ENCODE peak calls at places on chromosomes 16 and 17, in eight cellular contexts. One of them, this sample, is unnamed.
A peak's percentile ranks its signal among the peaks of the same experiment; 100 is the strongest.

GRCh38 chr17:7004398-7005253 is 7.8 kb upstream of the RNASEK start:
- DNase-seq in neural progenitor cell: peak; percentile 78
- DNase-seq in adipocyte: peak; percentile 84
- DNase-seq in fibroblast of lung: peak; percentile 64
- DNase-seq in PC-3: peak; percentile 82
- DNase-seq in neuronal stem cell: no peak
- DNase-seq in GM23248: peak; percentile 74
- DNase-seq in DND-41: peak; percentile 55
- DNase-seq in this sample: no peak

GRCh38 chr17:36089888-36090836 is at the start of gene CCL3:
- DNase-seq in PC-3: peak; percentile 2
- DNase-seq in GM23248: peak; percentile 6
- DNase-seq in neuronal stem cell: no peak
- DNase-seq in adipocyte: no peak
- DNase-seq in fibroblast of lung: no peak
- DNase-seq in DND-41: no peak
- DNase-seq in neural progenitor cell: no peak
- DNase-seq in this sample: no peak

GRCh38 chr16:55955845-55956244 is 80.7 kb upstream of the CES5A start:
- DNase-seq in adipocyte: no peak
- DNase-seq in GM23248: no peak
- DNase-seq in fibroblast of lung: no peak
- DNase-seq in neural progenitor cell: no peak
- DNase-seq in neuronal stem cell: no peak
- DNase-seq in DND-41: no peak
- DNase-seq in PC-3: no peak
- DNase-seq in this sample: no peak

GRCh38 chr16:78286076-78286475 is 186.6 kb downstream of the WWOX start:
- DNase-seq in fibroblast of lung: no peak
- DNase-seq in adipocyte: no peak
- DNase-seq in GM23248: no peak
- DNase-seq in PC-3: no peak
- DNase-seq in DND-41: no peak
- DNase-seq in neural progenitor cell: no peak
- DNase-seq in neuronal stem cell: no peak
- DNase-seq in this sample: no peak

GRCh38 chr16:8505327-8505991 is 84.9 kb downstream of the TMEM114 start:
- DNase-seq in DND-41: no peak
- DNase-seq in adipocyte: no peak
- DNase-seq in fibroblast of lung: no peak
- DNase-seq in neuronal stem cell: no peak
- DNase-seq in neural progenitor cell: peak; percentile 32
- DNase-seq in PC-3: no peak
- DNase-seq in GM23248: no peak
- DNase-seq in this sample: no peak

GRCh38 chr17:7041607-7042506 is 2.0 kb downstream of the SLC16A11 start:
- DNase-seq in GM23248: no peak
- DNase-seq in neuronal stem cell: no peak
- DNase-seq in neural progenitor cell: peak; percentile 45
- DNase-seq in adipocyte: no peak
- DNase-seq in DND-41: no peak
- DNase-seq in PC-3: no peak
- DNase-seq in fibroblast of lung: no peak
- DNase-seq in this sample: no peak

GRCh38 chr16:46768809-46769208 is 20.7 kb upstream of the MYLK3 start:
- DNase-seq in GM23248: no peak
- DNase-seq in fibroblast of lung: no peak
- DNase-seq in neuronal stem cell: no peak
- DNase-seq in neural progenitor cell: no peak
- DNase-seq in DND-41: no peak
- DNase-seq in PC-3: no peak
- DNase-seq in adipocyte: no peak
- DNase-seq in this sample: no peak

GRCh38 chr17:74514632-74515035 is 16.6 kb downstream of the CD300LB start:
- DNase-seq in DND-41: no peak
- DNase-seq in adipocyte: peak; percentile 27
- DNase-seq in neural progenitor cell: no peak
- DNase-seq in PC-3: no peak
- DNase-seq in neuronal stem cell: no peak
- DNase-seq in fibroblast of lung: no peak
- DNase-seq in GM23248: peak; percentile 76
- DNase-seq in this sample: no peak

GRCh38 chr16:50309527-50310307 is 43.4 kb downstream of the ADCY7 start:
- DNase-seq in fibroblast of lung: no peak
- DNase-seq in neuronal stem cell: no peak
- DNase-seq in GM23248: no peak
- DNase-seq in neural progenitor cell: no peak
- DNase-seq in PC-3: no peak
- DNase-seq in DND-41: no peak
- DNase-seq in adipocyte: no peak
- DNase-seq in this sample: no peak

GRCh38 chr16:22347100-22347820 is 27.2 kb downstream of the CDR2 start:
- DNase-seq in adipocyte: no peak
- DNase-seq in neuronal stem cell: no peak
- DNase-seq in fibroblast of lung: no peak
- DNase-seq in PC-3: no peak
- DNase-seq in GM23248: no peak
- DNase-seq in neural progenitor cell: no peak
- DNase-seq in DND-41: no peak
- DNase-seq in this sample: no peak

GRCh38 chr16:22352119-22352518 is 22.3 kb downstream of the CDR2 start:
- DNase-seq in neuronal stem cell: no peak
- DNase-seq in GM23248: no peak
- DNase-seq in adipocyte: no peak
- DNase-seq in PC-3: no peak
- DNase-seq in neural progenitor cell: no peak
- DNase-seq in fibroblast of lung: no peak
- DNase-seq in DND-41: no peak
- DNase-seq in this sample: no peak

GRCh38 chr16:22346463-22346862 is 28.0 kb downstream of the CDR2 start:
- DNase-seq in adipocyte: no peak
- DNase-seq in neuronal stem cell: no peak
- DNase-seq in GM23248: no peak
- DNase-seq in PC-3: no peak
- DNase-seq in neural progenitor cell: no peak
- DNase-seq in fibroblast of lung: no peak
- DNase-seq in DND-41: no peak
- DNase-seq in this sample: no peak

GRCh38 chr16:22352726-22353125 is 21.7 kb downstream of the CDR2 start:
- DNase-seq in PC-3: no peak
- DNase-seq in neural progenitor cell: no peak
- DNase-seq in adipocyte: no peak
- DNase-seq in fibroblast of lung: no peak
- DNase-seq in neuronal stem cell: no peak
- DNase-seq in DND-41: no peak
- DNase-seq in GM23248: peak; percentile 5
- DNase-seq in this sample: no peak

DNA sequence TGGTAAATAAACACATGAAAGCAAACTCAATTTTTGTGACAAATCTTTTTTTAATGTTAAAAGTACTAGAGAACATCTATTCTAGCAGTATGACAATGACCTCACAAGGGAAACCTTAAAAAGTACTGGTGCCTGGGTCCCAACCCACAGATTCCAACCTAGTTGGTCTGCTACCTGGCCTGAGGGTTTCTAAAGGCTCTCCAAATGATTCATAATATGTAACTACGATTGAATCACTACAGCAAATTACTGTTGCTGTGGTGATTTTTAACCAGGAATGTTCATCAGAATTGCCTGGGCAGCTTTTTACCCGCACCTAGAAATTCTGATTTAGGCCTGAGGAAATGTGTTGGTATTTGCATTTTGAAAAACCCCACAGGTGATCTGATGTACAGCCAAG is 26.1 kb downstream of the CDR2 start:
- DNase-seq in neural progenitor cell: no peak
- DNase-seq in GM23248: peak; percentile 69
- DNase-seq in neuronal stem cell: no peak
- DNase-seq in adipocyte: no peak
- DNase-seq in fibroblast of lung: no peak
- DNase-seq in DND-41: no peak
- DNase-seq in PC-3: peak; percentile 67
- DNase-seq in this sample: no peak
- H3K9ac ChIP-seq in neural progenitor cell: no peak overlapping the region
- H3K9ac ChIP-seq in GM23248: no peak overlapping the region
- H3K9ac ChIP-seq in neuronal stem cell: no peak overlapping the region
- H3K9ac ChIP-seq in adipocyte: no peak overlapping the region
- H3K9ac ChIP-seq in fibroblast of lung: no peak overlapping the region
- H3K9ac ChIP-seq in DND-41: no peak overlapping the region
- H3K9ac ChIP-seq in PC-3: no peak overlapping the region
- H3K9ac ChIP-seq in this sample: no peak overlapping the region

GRCh38 chr17:81842378-81842724 is 7.5 kb upstream of the PPP1R27 start:
- DNase-seq in PC-3: no peak
- DNase-seq in DND-41: no peak
- DNase-seq in neuronal stem cell: no peak
- DNase-seq in neural progenitor cell: no peak
- DNase-seq in fibroblast of lung: no peak
- DNase-seq in GM23248: no peak
- DNase-seq in adipocyte: no peak
- DNase-seq in this sample: no peak

GRCh38 chr17:81839301-81839700 is 4.5 kb upstream of the PPP1R27 start:
- DNase-seq in fibroblast of lung: no peak
- DNase-seq in GM23248: no peak
- DNase-seq in adipocyte: no peak
- DNase-seq in neural progenitor cell: no peak
- DNase-seq in neuronal stem cell: no peak
- DNase-seq in PC-3: no peak
- DNase-seq in DND-41: no peak
- DNase-seq in this sample: no peak

GRCh38 chr17:81842725-81843504 is 8.1 kb upstream of the PPP1R27 start:
- DNase-seq in PC-3: peak; percentile 23
- DNase-seq in neural progenitor cell: no peak
- DNase-seq in neuronal stem cell: no peak
- DNase-seq in DND-41: no peak
- DNase-seq in fibroblast of lung: peak; percentile 55
- DNase-seq in GM23248: peak; percentile 49
- DNase-seq in adipocyte: no peak
- DNase-seq in this sample: no peak

GRCh38 chr17:81841866-81842265 is 7.0 kb upstream of the PPP1R27 start:
- DNase-seq in PC-3: no peak
- DNase-seq in neural progenitor cell: no peak
- DNase-seq in fibroblast of lung: no peak
- DNase-seq in GM23248: no peak
- DNase-seq in adipocyte: no peak
- DNase-seq in DND-41: no peak
- DNase-seq in neuronal stem cell: no peak
- DNase-seq in this sample: no peak

DNA sequence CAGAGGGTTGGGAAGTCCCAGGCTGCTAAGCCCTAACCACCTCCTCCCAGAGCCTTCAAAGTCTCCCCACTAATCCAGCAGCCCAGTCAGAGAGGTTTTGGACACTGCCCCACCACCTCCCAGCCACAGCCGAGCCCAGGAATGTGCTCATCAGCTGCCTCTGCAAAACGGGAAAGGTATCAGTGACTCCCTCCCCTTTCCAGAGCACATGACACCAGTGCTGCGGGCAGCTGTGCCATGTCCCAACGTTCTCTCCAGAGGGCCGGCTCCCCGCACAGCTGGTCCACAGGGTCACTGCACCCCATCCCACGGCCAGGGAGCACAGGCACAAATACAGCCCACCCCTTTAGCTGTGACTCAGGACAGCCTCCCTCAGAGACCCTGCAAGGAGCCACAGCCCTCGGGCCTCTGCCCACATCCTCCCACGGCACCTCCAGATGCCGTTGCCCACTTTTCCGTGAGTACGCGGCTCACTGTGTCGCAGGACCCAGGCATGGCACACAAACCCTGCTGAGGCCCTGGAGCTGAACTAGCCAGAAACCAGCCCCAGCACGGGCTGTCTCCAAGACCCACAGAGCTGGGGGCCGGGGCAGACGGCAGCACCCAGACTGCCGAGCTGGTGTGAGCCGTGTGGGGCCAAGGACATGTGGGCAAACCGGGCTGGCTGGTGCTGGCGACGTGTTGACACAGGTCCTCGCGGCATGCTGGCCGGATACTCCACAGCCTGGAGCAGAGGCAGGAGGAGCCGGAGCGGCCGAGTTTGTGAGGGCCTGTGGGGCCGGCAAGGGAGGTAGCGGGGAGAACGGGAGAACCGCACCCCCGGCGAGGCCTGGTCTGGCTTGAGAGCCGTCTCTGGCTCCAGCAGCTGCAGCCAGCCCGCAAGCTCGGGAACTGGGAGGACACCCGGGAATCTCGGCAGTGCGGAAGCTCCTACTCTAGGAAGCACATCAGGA is 6.3 kb upstream of the PPP1R27 start:
- DNase-seq in fibroblast of lung: no peak
- DNase-seq in adipocyte: no peak
- DNase-seq in neuronal stem cell: no peak
- DNase-seq in neural progenitor cell: peak; percentile 51
- DNase-seq in GM23248: no peak
- DNase-seq in DND-41: no peak
- DNase-seq in PC-3: no peak
- DNase-seq in this sample: no peak
- H3K9ac ChIP-seq in fibroblast of lung: no peak overlapping the region
- H3K9ac ChIP-seq in adipocyte: no peak overlapping the region
- H3K9ac ChIP-seq in neuronal stem cell: peak overlapping the region; percentile 50
- H3K9ac ChIP-seq in neural progenitor cell: no peak overlapping the region
- H3K9ac ChIP-seq in GM23248: no peak overlapping the region
- H3K9ac ChIP-seq in DND-41: no peak overlapping the region
- H3K9ac ChIP-seq in PC-3: no peak overlapping the region
- H3K9ac ChIP-seq in this sample: no peak overlapping the region

GRCh38 chr17:80910043-80910442 is 81.6 kb upstream of the CHMP6 start:
- DNase-seq in GM23248: no peak
- DNase-seq in neuronal stem cell: no peak
- DNase-seq in fibroblast of lung: no peak
- DNase-seq in PC-3: no peak
- DNase-seq in adipocyte: no peak
- DNase-seq in DND-41: no peak
- DNase-seq in neural progenitor cell: no peak
- DNase-seq in this sample: no peak
- H3K9ac ChIP-seq in GM23248: no peak overlapping the region
- H3K9ac ChIP-seq in neuronal stem cell: no peak overlapping the region
- H3K9ac ChIP-seq in fibroblast of lung: no peak overlapping the region
- H3K9ac ChIP-seq in PC-3: no peak overlapping the region
- H3K9ac ChIP-seq in adipocyte: no peak overlapping the region
- H3K9ac ChIP-seq in DND-41: no peak overlapping the region
- H3K9ac ChIP-seq in neural progenitor cell: no peak overlapping the region
- H3K9ac ChIP-seq in this sample: no peak overlapping the region

GRCh38 chr17:43443381-43443780 is 40.4 kb upstream of the DHX8 start:
- DNase-seq in adipocyte: no peak
- DNase-seq in DND-41: no peak
- DNase-seq in PC-3: no peak
- DNase-seq in fibroblast of lung: no peak
- DNase-seq in GM23248: no peak
- DNase-seq in neural progenitor cell: no peak
- DNase-seq in neuronal stem cell: no peak
- DNase-seq in this sample: no peak

GRCh38 chr17:43446773-43447172 is 37.0 kb upstream of the DHX8 start:
- DNase-seq in fibroblast of lung: no peak
- DNase-seq in neuronal stem cell: no peak
- DNase-seq in PC-3: no peak
- DNase-seq in neural progenitor cell: no peak
- DNase-seq in DND-41: no peak
- DNase-seq in adipocyte: no peak
- DNase-seq in GM23248: no peak
- DNase-seq in this sample: no peak

GRCh38 chr17:43445009-43445589 is 38.7 kb upstream of the DHX8 start:
- DNase-seq in GM23248: no peak
- DNase-seq in PC-3: no peak
- DNase-seq in fibroblast of lung: no peak
- DNase-seq in neuronal stem cell: no peak
- DNase-seq in DND-41: no peak
- DNase-seq in adipocyte: no peak
- DNase-seq in neural progenitor cell: no peak
- DNase-seq in this sample: no peak

GRCh38 chr17:43442711-43443110 is 41.1 kb upstream of the DHX8 start:
- DNase-seq in GM23248: peak; percentile 86
- DNase-seq in neural progenitor cell: no peak
- DNase-seq in PC-3: no peak
- DNase-seq in DND-41: no peak
- DNase-seq in neuronal stem cell: no peak
- DNase-seq in fibroblast of lung: no peak
- DNase-seq in adipocyte: peak; percentile 26
- DNase-seq in this sample: no peak

GRCh38 chr17:43444223-43445008 is 39.4 kb upstream of the DHX8 start:
- DNase-seq in neural progenitor cell: no peak
- DNase-seq in fibroblast of lung: no peak
- DNase-seq in neuronal stem cell: no peak
- DNase-seq in GM23248: no peak
- DNase-seq in PC-3: no peak
- DNase-seq in adipocyte: peak; percentile 37
- DNase-seq in DND-41: no peak
- DNase-seq in this sample: no peak
- H3K9ac ChIP-seq in neural progenitor cell: no peak overlapping the region
- H3K9ac ChIP-seq in fibroblast of lung: no peak overlapping the region
- H3K9ac ChIP-seq in neuronal stem cell: no peak overlapping the region
- H3K9ac ChIP-seq in GM23248: no peak overlapping the region
- H3K9ac ChIP-seq in PC-3: no peak overlapping the region
- H3K9ac ChIP-seq in adipocyte: no peak overlapping the region
- H3K9ac ChIP-seq in DND-41: no peak overlapping the region
- H3K9ac ChIP-seq in this sample: no peak overlapping the region